ENCODE peak calls at places on chromosome 10, in seven cellular contexts. Y, M, D, B, A, P and U are unnamed samples.

GRCh38 chr10:52517017-52517416 is 202.9 kb downstream of the DKK1 start:
- DNase-seq in P (no peak), B (no peak), Y (no peak), D (no peak), M (no peak), A (no peak), U (no peak)

GRCh38 chr10:121935702-121936101 is 7.9 kb upstream of the ATE1 start:
- DNase-seq in A (no peak), B (no peak), P (no peak), D (no peak), Y (no peak), M (no peak), U (no peak)

GRCh38 chr10:93680414-93681047 is 21.9 kb downstream of the FRA10AC1 start:
- DNase-seq in A (no peak), D (no peak), M (no peak), P (no peak), B (no peak), Y (peak), U (no peak)

GRCh38 chr10:70348228-70348850 is 34.1 kb downstream of the LRRC20 start:
- DNase-seq in D (no peak), A (no peak), Y (peak), B (peak), P (no peak), M (no peak), U (no peak)

GRCh38 chr10:8088504-8088903 is 34.0 kb downstream of the GATA3 start:
- DNase-seq in P (peak), M (no peak), D (no peak), B (no peak), Y (no peak), A (no peak), U (no peak)

GRCh38 chr10:119653209-119653608 is 2.0 kb downstream of the BAG3 start:
- DNase-seq in M (no peak), P (no peak), B (no peak), D (no peak), A (no peak), Y (no peak), U (no peak)

GRCh38 chr10:117597216-117597615 is 54.7 kb downstream of the EMX2 start:
- DNase-seq in P (no peak), M (no peak), D (no peak), B (no peak), Y (peak), A (no peak), U (no peak)

GRCh38 chr10:32004161-32004591 is 52.0 kb downstream of the KIF5B start:
- DNase-seq in D (no peak), Y (no peak), M (no peak), P (no peak), A (no peak), B (no peak), U (no peak)

GRCh38 chr10:58585425-58585824 is 72.8 kb downstream of the BICC1 start:
- DNase-seq in Y (no peak), B (no peak), M (no peak), P (no peak), A (no peak), D (no peak), U (no peak)

GRCh38 chr10:93152136-93152535 is 78.4 kb downstream of the CYP26A1 start:
- DNase-seq in Y (peak), B (no peak), D (no peak), M (peak), P (no peak), A (no peak), U (no peak)

GRCh38 chr10:129532838-129533237 is 65.8 kb downstream of the MGMT start:
- DNase-seq in Y (no peak), A (peak), B (no peak), D (no peak), M (no peak), P (no peak), U (no peak)

GRCh38 chr10:6600224-6600987 is 20.3 kb upstream of the PRKCQ start:
- DNase-seq in M (no peak), D (no peak), A (no peak), B (no peak), Y (no peak), P (no peak), U (no peak)

GRCh38 chr10:70617798-70618568 is 15.4 kb upstream of the PRF1 start:
- DNase-seq in D (no peak), P (no peak), A (peak), Y (no peak), M (peak), B (no peak), U (no peak)

GRCh38 chr10:49379596-49380410 is 16.1 kb downstream of the DRGX start:
- DNase-seq in M (no peak), P (no peak), A (no peak), B (peak), D (no peak), Y (no peak), U (no peak)